ENCODE peak calls at places on chromosomes 3 and 15, in seven cellular contexts. T is neural progenitor cell; L is H1; Z is CD8-positive, alpha-beta T cell; O is endodermal cell; C is heart left ventricle; I is tibial artery. M is an unnamed sample. For H3K4me1, the result is how much of the 10 kb centered on the place peaks cover.

GRCh38 chr3:169052465-169053302 is 610.8 kb downstream of the MECOM start:
- DNase-seq in T (no peak), L (no peak), Z (no peak), O (no peak), C (no peak), I (no peak), M (no peak)

GRCh38 chr3:95228416-95228815 is 1165.6 kb downstream of the NSUN3 start:
- DNase-seq in T (no peak), L (no peak), Z (no peak), O (no peak), C (no peak), I (no peak), M (no peak)

GRCh38 chr3:35484939-35485605 is 154.3 kb upstream of the ARPP21 start:
- DNase-seq in T (no peak), L (no peak), Z (no peak), O (no peak), C (no peak), I (no peak), M (no peak)

GRCh38 chr15:68637755-68638405 is 59.1 kb downstream of the CORO2B start:
- DNase-seq in T (no peak), L (no peak), Z (no peak), O (no peak), C (peak), I (peak), M (no peak)

GRCh38 chr15:69298697-69299441 is at the start of gene PAQR5:
- DNase-seq in T (peak), L (no peak), Z (no peak), O (peak), C (peak), I (peak), M (no peak)

GRCh38 chr3:24137958-24138875 is 193.1 kb downstream of the NR1D2 start:
- DNase-seq in T (no peak), L (no peak), Z (no peak), O (no peak), C (no peak), I (no peak), M (no peak)

GRCh38 chr3:132660745-132661067 is 577 bp downstream of the UBA5 start:
- DNase-seq in T (no peak), L (no peak), Z (no peak), O (no peak), C (no peak), I (no peak), M (no peak)

GRCh38 chr3:189270248-189270832 is 98.6 kb downstream of the TPRG1 start:
- DNase-seq in T (peak), L (peak), Z (peak), O (peak), C (peak), I (peak), M (no peak)

GRCh38 chr3:40924559-40925058 is 274.7 kb upstream of the CTNNB1 start:
- DNase-seq in T (no peak), L (no peak), Z (no peak), O (no peak), C (no peak), I (no peak), M (no peak)

GRCh38 chr3:126435456-126436315 is 40.0 kb downstream of the ZXDC start:
- DNase-seq in T (no peak), L (no peak), Z (no peak), O (peak), C (peak), I (peak), M (no peak)

GRCh38 chr3:142447308-142447851 is 457 bp downstream of the XRN1 start:
- DNase-seq in T (peak), L (no peak), Z (peak), O (peak), C (peak), I (peak), M (no peak)

GRCh38 chr3:46559030-46559704 is 6.9 kb downstream of the LRRC2 start:
- DNase-seq in T (no peak), L (no peak), Z (no peak), O (no peak), C (no peak), I (no peak), M (no peak)

GRCh38 chr15:70153948-70154439 is 56.3 kb upstream of the TLE3 start:
- DNase-seq in T (no peak), L (no peak), Z (no peak), O (no peak), C (no peak), I (no peak), M (no peak)

GRCh38 chr3:105944721-105945120 is 75.9 kb upstream of the CBLB start:
- DNase-seq in T (no peak), L (no peak), Z (no peak), O (no peak), C (no peak), I (no peak), M (no peak)

GRCh38 chr3:56725175-56725574 is 42.1 kb upstream of the TASOR start:
- DNase-seq in T (no peak), L (no peak), Z (peak), O (no peak), C (no peak), I (no peak), M (no peak)

GRCh38 chr3:147034359-147034758 is 372.0 kb downstream of the ZIC4 start:
- DNase-seq in T (no peak), L (no peak), Z (no peak), O (no peak), C (no peak), I (no peak), M (no peak)

GRCh38 chr15:60745469-60745971 is 266.6 kb upstream of the ICE2 start:
- DNase-seq in T (no peak), L (no peak), Z (no peak), O (no peak), C (peak), I (peak), M (no peak)

GRCh38 chr3:65178703-65179102 is 490.9 kb upstream of the ADAMTS9 start:
- DNase-seq in T (no peak), L (no peak), Z (no peak), O (no peak), C (no peak), I (no peak), M (no peak)

GRCh38 chr3:13480340-13481318 is 523 bp downstream of the HDAC11 start:
- DNase-seq in T (no peak), L (no peak), Z (peak), O (peak), C (no peak), I (no peak), M (no peak)

GRCh38 chr3:72440491-72440890 is 407.8 kb downstream of the SHQ1 start:
- DNase-seq in T (no peak), L (no peak), Z (no peak), O (no peak), C (no peak), I (no peak), M (no peak)

GRCh38 chr15:67777071-67777470 is 48.2 kb upstream of the SKOR1 start:
- DNase-seq in T (no peak), L (no peak), Z (no peak), O (no peak), C (no peak), I (no peak), M (no peak)

GRCh38 chr3:24343084-24343783 is 151.4 kb downstream of the THRB start:
- DNase-seq in T (no peak), L (no peak), Z (no peak), O (no peak), C (no peak), I (no peak), M (no peak)

GRCh38 chr3:127749361-127749760 is 73.0 kb downstream of the MGLL start:
- DNase-seq in T (no peak), L (no peak), Z (no peak), O (no peak), C (no peak), I (no peak), M (no peak)

GRCh38 chr3:139534992-139535879 is 4.3 kb downstream of the RBP1 start:
- DNase-seq in T (peak), L (no peak), Z (no peak), O (peak), C (peak), I (peak), M (no peak)

GRCh38 chr3:108914774-108915641 is 38.7 kb downstream of the GUCA1C start:
- DNase-seq in T (peak), L (peak), Z (peak), O (peak), C (peak), I (no peak), M (no peak)

GRCh38 chr3:103949690-103950089 is 1417.0 kb upstream of the ALCAM start:
- DNase-seq in T (no peak), L (no peak), Z (no peak), O (no peak), C (no peak), I (no peak), M (no peak)

GRCh38 chr15:42444415-42445063 is 46.4 kb downstream of the ZNF106 start:
- DNase-seq in T (no peak), L (no peak), Z (no peak), O (no peak), C (no peak), I (no peak), M (no peak)

GRCh38 chr3:143328459-143328858 is 208.9 kb downstream of the CHST2 start:
- DNase-seq in T (no peak), L (no peak), Z (no peak), O (no peak), C (no peak), I (no peak), M (no peak)

GRCh38 chr3:119295816-119296484 is 1.8 kb downstream of the ARHGAP31 start:
- DNase-seq in T (no peak), L (no peak), Z (no peak), O (no peak), C (no peak), I (no peak), M (no peak)

GRCh38 chr3:28824316-28824715 is 456.6 kb upstream of the RBMS3 start:
- DNase-seq in T (no peak), L (no peak), Z (no peak), O (no peak), C (no peak), I (no peak), M (no peak)

GRCh38 chr3:194142156-194142910 is 6.4 kb downstream of the HES1 start:
- DNase-seq in T (peak), L (no peak), Z (no peak), O (no peak), C (no peak), I (peak), M (no peak)

GRCh38 chr15:37877851-37878577 is 56.4 kb upstream of the TMCO5A start:
- DNase-seq in T (no peak), L (no peak), Z (no peak), O (no peak), C (no peak), I (no peak), M (no peak)

GRCh38 chr3:87501076-87501475 is 224.7 kb upstream of the POU1F1 start:
- DNase-seq in T (no peak), L (no peak), Z (no peak), O (no peak), C (no peak), I (no peak), M (no peak)

GRCh38 chr15:66592505-66593218 is 26.9 kb upstream of the LCTL start:
- DNase-seq in T (no peak), L (no peak), Z (no peak), O (peak), C (no peak), I (no peak), M (no peak)

GRCh38 chr15:80846416-80846815 is 67.2 kb downstream of the CEMIP start:
- DNase-seq in T (no peak), L (no peak), Z (no peak), O (no peak), C (no peak), I (no peak), M (no peak)

GRCh38 chr15:29631076-29632070 is 190.9 kb downstream of the TJP1 start:
- DNase-seq in T (no peak), L (no peak), Z (no peak), O (no peak), C (no peak), I (no peak), M (no peak)

GRCh38 chr3:49415931-49416601 is 3.8 kb downstream of the TCTA start:
- DNase-seq in T (no peak), L (no peak), Z (peak), O (no peak), C (no peak), I (no peak), M (no peak)

GRCh38 chr3:100041328-100041749 is 73.0 kb downstream of the FILIP1L start:
- DNase-seq in T (no peak), L (no peak), Z (no peak), O (no peak), C (peak), I (no peak), M (no peak)

GRCh38 chr3:190031887-190032752 is 88.6 kb downstream of the P3H2 start:
- DNase-seq in T (no peak), L (no peak), Z (no peak), O (no peak), C (no peak), I (no peak), M (no peak)

GRCh38 chr15:29129221-29129620 is 140.4 kb downstream of the NSMCE3 start:
- DNase-seq in T (no peak), L (no peak), Z (no peak), O (no peak), C (no peak), I (peak), M (no peak)

GRCh38 chr15:91944334-91944733 is 90.8 kb downstream of the SLCO3A1 start:
- DNase-seq in T (no peak), L (no peak), Z (no peak), O (no peak), C (no peak), I (no peak), M (no peak)
- H3K4me1 ChIP-seq in T (under half), L (under half), Z (under half), O (under half), C (half or more), I (half or more), M (half or more)

GRCh38 chr3:78736863-78737262 is 1030.9 kb downstream of the ROBO1 start:
- DNase-seq in T (no peak), L (no peak), Z (no peak), O (no peak), C (no peak), I (no peak), M (no peak)
- H3K4me1 ChIP-seq in T (under half), L (under half), Z (under half), O (under half), C (under half), I (under half), M (under half)

DNA sequence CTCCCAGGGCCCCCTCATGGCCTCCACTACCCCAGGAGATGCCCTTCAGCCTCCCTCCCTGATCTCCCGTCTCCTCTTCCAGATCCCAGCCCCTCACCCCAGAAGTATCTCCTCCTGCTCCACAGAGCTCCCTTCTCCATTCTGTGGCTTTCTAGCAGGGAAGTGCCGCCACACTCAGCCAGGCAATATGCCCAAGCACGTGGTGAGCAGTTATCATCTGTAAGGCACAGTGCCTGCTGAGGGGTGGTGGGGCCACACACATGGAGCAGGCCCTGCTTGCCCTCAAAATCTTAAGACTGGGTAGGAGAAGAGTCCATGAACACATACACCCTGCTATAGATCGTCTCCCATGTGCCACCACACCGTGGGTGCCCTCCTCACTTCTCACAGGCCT is 2.4 kb upstream of the PHGR1 start:
- DNase-seq in T (no peak), L (no peak), Z (no peak), O (no peak), C (no peak), I (no peak), M (no peak)
- H3K4me1 ChIP-seq in T (under half), L (under half), Z (under half), O (under half), C (under half), I (under half), M (half or more)

DNA sequence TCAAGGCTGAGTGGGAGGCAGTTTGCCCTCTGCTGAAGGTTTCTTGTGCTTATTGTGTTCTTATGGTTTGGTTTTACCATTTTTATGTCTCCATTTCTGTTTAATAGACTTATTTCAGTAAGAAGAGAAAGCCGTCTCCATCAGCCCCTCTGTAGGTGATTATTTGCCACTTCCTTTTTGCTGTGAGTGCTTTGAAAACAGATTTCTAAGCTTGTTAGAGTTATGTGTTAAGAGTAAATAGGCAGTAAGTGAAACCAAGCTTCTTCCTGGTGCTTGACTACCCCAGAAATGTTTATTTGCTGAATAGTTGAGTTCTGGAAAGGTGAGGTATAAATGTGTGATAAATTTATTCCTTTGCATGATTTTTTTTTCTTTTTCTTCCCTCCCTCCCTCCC is 146.9 kb downstream of the PGPEP1L start:
- DNase-seq in T (no peak), L (no peak), Z (no peak), O (no peak), C (no peak), I (no peak), M (no peak)
- H3K4me1 ChIP-seq in T (under half), L (under half), Z (under half), O (under half), C (half or more), I (half or more), M (under half)

GRCh38 chr3:10378742-10379141 is 57.8 kb upstream of the SEC13 start:
- DNase-seq in T (no peak), L (no peak), Z (no peak), O (no peak), C (no peak), I (no peak), M (no peak)
- H3K4me1 ChIP-seq in T (under half), L (under half), Z (under half), O (under half), C (under half), I (under half), M (under half)

M was measured in esophagus squamous epithelium.